ENCODE peak calls at places on chromosomes 3 and 15, in ten cellular contexts. One of them, this sample, is unnamed.

GRCh38 chr3:42071720-42072582 is 19.2 kb upstream of the TRAK1 start:
- DNase-seq in MM.1S: peak; percentile 85
- DNase-seq in mammary epithelial cell: peak; percentile 82
- DNase-seq in astrocyte: peak; percentile 73
- DNase-seq in fibroblast of lung: peak; percentile 80
- DNase-seq in H1: no peak
- DNase-seq in endothelial cell of umbilical vein: peak; percentile 98
- DNase-seq in HCT116: no peak
- DNase-seq in GM23248: peak; percentile 80
- DNase-seq in PC-3: peak; percentile 97
- DNase-seq in this sample: peak; percentile 44

GRCh38 chr3:107062310-107062709 is 314.9 kb upstream of the CCDC54 start:
- DNase-seq in MM.1S: no peak
- DNase-seq in mammary epithelial cell: no peak
- DNase-seq in astrocyte: no peak
- DNase-seq in fibroblast of lung: no peak
- DNase-seq in H1: no peak
- DNase-seq in endothelial cell of umbilical vein: no peak
- DNase-seq in HCT116: no peak
- DNase-seq in GM23248: no peak
- DNase-seq in PC-3: no peak
- DNase-seq in this sample: no peak

GRCh38 chr3:194736896-194737600 is 51.4 kb downstream of the FAM43A start:
- DNase-seq in MM.1S: no peak
- DNase-seq in mammary epithelial cell: no peak
- DNase-seq in astrocyte: no peak
- DNase-seq in fibroblast of lung: no peak
- DNase-seq in H1: no peak
- DNase-seq in endothelial cell of umbilical vein: no peak
- DNase-seq in HCT116: no peak
- DNase-seq in GM23248: no peak
- DNase-seq in PC-3: no peak
- DNase-seq in this sample: no peak

GRCh38 chr15:25894371-25894902 is 31.3 kb upstream of the ATP10A start:
- DNase-seq in MM.1S: no peak
- DNase-seq in mammary epithelial cell: no peak
- DNase-seq in astrocyte: no peak
- DNase-seq in fibroblast of lung: no peak
- DNase-seq in H1: no peak
- DNase-seq in endothelial cell of umbilical vein: no peak
- DNase-seq in HCT116: no peak
- DNase-seq in GM23248: peak; percentile 28
- DNase-seq in PC-3: peak; percentile 86
- DNase-seq in this sample: no peak

GRCh38 chr15:32747886-32748285 is 30.1 kb downstream of the GREM1 start:
- DNase-seq in MM.1S: no peak
- DNase-seq in mammary epithelial cell: no peak
- DNase-seq in astrocyte: peak; percentile 44
- DNase-seq in fibroblast of lung: peak; percentile 56
- DNase-seq in H1: no peak
- DNase-seq in endothelial cell of umbilical vein: no peak
- DNase-seq in HCT116: no peak
- DNase-seq in GM23248: peak; percentile 67
- DNase-seq in PC-3: no peak
- DNase-seq in this sample: no peak

GRCh38 chr3:131804565-131805133 is 230.2 kb downstream of the CPNE4 start:
- DNase-seq in MM.1S: no peak
- DNase-seq in mammary epithelial cell: no peak
- DNase-seq in astrocyte: no peak
- DNase-seq in fibroblast of lung: peak; percentile 4
- DNase-seq in H1: no peak
- DNase-seq in endothelial cell of umbilical vein: no peak
- DNase-seq in HCT116: no peak
- DNase-seq in GM23248: peak; percentile 3
- DNase-seq in PC-3: no peak
- DNase-seq in this sample: no peak

GRCh38 chr3:196237203-196237602 is 20.9 kb downstream of the SLC51A start:
- DNase-seq in MM.1S: no peak
- DNase-seq in mammary epithelial cell: no peak
- DNase-seq in astrocyte: no peak
- DNase-seq in fibroblast of lung: no peak
- DNase-seq in H1: no peak
- DNase-seq in endothelial cell of umbilical vein: no peak
- DNase-seq in HCT116: no peak
- DNase-seq in GM23248: no peak
- DNase-seq in PC-3: no peak
- DNase-seq in this sample: no peak

GRCh38 chr15:63243101-63243500 is 34.3 kb upstream of the APH1B start:
- DNase-seq in MM.1S: no peak
- DNase-seq in mammary epithelial cell: no peak
- DNase-seq in astrocyte: no peak
- DNase-seq in fibroblast of lung: no peak
- DNase-seq in H1: no peak
- DNase-seq in endothelial cell of umbilical vein: no peak
- DNase-seq in HCT116: no peak
- DNase-seq in GM23248: peak; percentile 88
- DNase-seq in PC-3: no peak
- DNase-seq in this sample: no peak

GRCh38 chr15:44289352-44289790 is 852 bp downstream of the GOLM2 start:
- DNase-seq in MM.1S: no peak
- DNase-seq in mammary epithelial cell: no peak
- DNase-seq in astrocyte: peak; percentile 13
- DNase-seq in fibroblast of lung: peak; percentile 16
- DNase-seq in H1: no peak
- DNase-seq in endothelial cell of umbilical vein: peak; percentile 37
- DNase-seq in HCT116: no peak
- DNase-seq in GM23248: peak; percentile 58
- DNase-seq in PC-3: peak; percentile 12
- DNase-seq in this sample: no peak

GRCh38 chr15:45550436-45550835 is 27.9 kb upstream of the SLC30A4 start:
- DNase-seq in MM.1S: no peak
- DNase-seq in mammary epithelial cell: peak; percentile 11
- DNase-seq in astrocyte: peak; percentile 22
- DNase-seq in fibroblast of lung: peak; percentile 29
- DNase-seq in H1: no peak
- DNase-seq in endothelial cell of umbilical vein: no peak
- DNase-seq in HCT116: no peak
- DNase-seq in GM23248: peak; percentile 71
- DNase-seq in PC-3: peak; percentile 63
- DNase-seq in this sample: no peak

GRCh38 chr3:147409143-147410121 is at the start of gene ZIC1:
- DNase-seq in MM.1S: no peak
- DNase-seq in mammary epithelial cell: no peak
- DNase-seq in astrocyte: peak; percentile 59
- DNase-seq in fibroblast of lung: peak; percentile 71
- DNase-seq in H1: no peak
- DNase-seq in endothelial cell of umbilical vein: no peak
- DNase-seq in HCT116: no peak
- DNase-seq in GM23248: peak; percentile 96
- DNase-seq in PC-3: no peak
- DNase-seq in this sample: peak; percentile 86

GRCh38 chr3:56022619-56023018 is 445.6 kb downstream of the ERC2 start:
- DNase-seq in MM.1S: no peak
- DNase-seq in mammary epithelial cell: no peak
- DNase-seq in astrocyte: no peak
- DNase-seq in fibroblast of lung: no peak
- DNase-seq in H1: no peak
- DNase-seq in endothelial cell of umbilical vein: no peak
- DNase-seq in HCT116: no peak
- DNase-seq in GM23248: no peak
- DNase-seq in PC-3: no peak
- DNase-seq in this sample: no peak

GRCh38 chr3:85567074-85567676 is 608.4 kb downstream of the CADM2 start:
- DNase-seq in MM.1S: peak; percentile 52
- DNase-seq in mammary epithelial cell: peak; percentile 14
- DNase-seq in astrocyte: no peak
- DNase-seq in fibroblast of lung: peak; percentile 36
- DNase-seq in H1: peak; percentile 74
- DNase-seq in endothelial cell of umbilical vein: peak; percentile 29
- DNase-seq in HCT116: no peak
- DNase-seq in GM23248: peak; percentile 61
- DNase-seq in PC-3: peak; percentile 71
- DNase-seq in this sample: peak; percentile 82

GRCh38 chr15:91316123-91316522 is 216.1 kb downstream of the SV2B start:
- DNase-seq in MM.1S: no peak
- DNase-seq in mammary epithelial cell: no peak
- DNase-seq in astrocyte: no peak
- DNase-seq in fibroblast of lung: no peak
- DNase-seq in H1: no peak
- DNase-seq in endothelial cell of umbilical vein: no peak
- DNase-seq in HCT116: no peak
- DNase-seq in GM23248: no peak
- DNase-seq in PC-3: no peak
- DNase-seq in this sample: no peak

GRCh38 chr15:91307561-91307960 is 207.5 kb downstream of the SV2B start:
- DNase-seq in MM.1S: no peak
- DNase-seq in mammary epithelial cell: no peak
- DNase-seq in astrocyte: no peak
- DNase-seq in fibroblast of lung: no peak
- DNase-seq in H1: no peak
- DNase-seq in endothelial cell of umbilical vein: no peak
- DNase-seq in HCT116: no peak
- DNase-seq in GM23248: no peak
- DNase-seq in PC-3: no peak
- DNase-seq in this sample: no peak

GRCh38 chr15:91308209-91308608 is 208.2 kb downstream of the SV2B start:
- DNase-seq in MM.1S: no peak
- DNase-seq in mammary epithelial cell: no peak
- DNase-seq in astrocyte: no peak
- DNase-seq in fibroblast of lung: no peak
- DNase-seq in H1: no peak
- DNase-seq in endothelial cell of umbilical vein: no peak
- DNase-seq in HCT116: no peak
- DNase-seq in GM23248: no peak
- DNase-seq in PC-3: no peak
- DNase-seq in this sample: no peak

GRCh38 chr15:91308855-91309254 is 208.8 kb downstream of the SV2B start:
- DNase-seq in MM.1S: no peak
- DNase-seq in mammary epithelial cell: no peak
- DNase-seq in astrocyte: no peak
- DNase-seq in fibroblast of lung: no peak
- DNase-seq in H1: no peak
- DNase-seq in endothelial cell of umbilical vein: no peak
- DNase-seq in HCT116: no peak
- DNase-seq in GM23248: no peak
- DNase-seq in PC-3: no peak
- DNase-seq in this sample: no peak

GRCh38 chr15:91311986-91312385 is 211.9 kb downstream of the SV2B start:
- DNase-seq in MM.1S: no peak
- DNase-seq in mammary epithelial cell: no peak
- DNase-seq in astrocyte: no peak
- DNase-seq in fibroblast of lung: no peak
- DNase-seq in H1: no peak
- DNase-seq in endothelial cell of umbilical vein: no peak
- DNase-seq in HCT116: no peak
- DNase-seq in GM23248: no peak
- DNase-seq in PC-3: no peak
- DNase-seq in this sample: no peak
- H3K9ac ChIP-seq in MM.1S: no peak overlapping the region
- H3K9ac ChIP-seq in mammary epithelial cell: no peak overlapping the region
- H3K9ac ChIP-seq in astrocyte: no peak overlapping the region
- H3K9ac ChIP-seq in fibroblast of lung: no peak overlapping the region
- H3K9ac ChIP-seq in H1: no peak overlapping the region
- H3K9ac ChIP-seq in endothelial cell of umbilical vein: no peak overlapping the region
- H3K9ac ChIP-seq in HCT116: no peak overlapping the region
- H3K9ac ChIP-seq in GM23248: no peak overlapping the region
- H3K9ac ChIP-seq in PC-3: no peak overlapping the region
- H3K9ac ChIP-seq in this sample: no peak overlapping the region

DNA sequence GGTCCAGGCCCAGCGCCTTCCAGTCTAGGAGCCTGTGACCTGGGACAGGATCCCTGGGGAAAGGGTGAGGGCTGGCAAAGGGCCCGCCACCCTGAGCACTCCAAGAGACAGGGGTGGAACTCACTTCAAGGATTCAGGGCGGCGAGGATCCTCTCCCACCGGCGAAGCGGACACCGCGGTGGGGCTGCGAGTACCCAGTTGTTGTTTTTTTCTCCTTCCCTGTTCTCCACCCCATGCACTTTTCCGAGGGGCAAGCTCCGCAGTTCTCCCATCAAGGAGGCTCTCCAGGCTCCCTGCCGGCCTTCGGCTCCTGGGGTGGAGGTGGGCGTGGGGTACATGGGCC is 387 bp upstream of the PAQR5 start:
- DNase-seq in MM.1S: no peak
- DNase-seq in mammary epithelial cell: no peak
- DNase-seq in astrocyte: no peak
- DNase-seq in fibroblast of lung: no peak
- DNase-seq in H1: no peak
- DNase-seq in endothelial cell of umbilical vein: no peak
- DNase-seq in HCT116: no peak
- DNase-seq in GM23248: no peak
- DNase-seq in PC-3: no peak
- DNase-seq in this sample: no peak
- TF ChIP-seq EZH2 in MM.1S: no peak
- TF ChIP-seq EZH2 in mammary epithelial cell: no peak
- TF ChIP-seq EZH2 in astrocyte: no peak
- TF ChIP-seq EZH2 in fibroblast of lung: no peak
- TF ChIP-seq EZH2 in H1: peak; percentile 18
- TF ChIP-seq EZH2 in endothelial cell of umbilical vein: no peak
- TF ChIP-seq EZH2 in HCT116: no peak
- TF ChIP-seq EZH2 in GM23248: no peak
- TF ChIP-seq EZH2 in PC-3: no peak
- TF ChIP-seq EZH2 in this sample: no peak

GRCh38 chr3:180926526-180926925 is 14.1 kb downstream of the FXR1 start:
- DNase-seq in MM.1S: no peak
- DNase-seq in mammary epithelial cell: no peak
- DNase-seq in astrocyte: no peak
- DNase-seq in fibroblast of lung: no peak
- DNase-seq in H1: no peak
- DNase-seq in endothelial cell of umbilical vein: no peak
- DNase-seq in HCT116: no peak
- DNase-seq in GM23248: peak; percentile 20
- DNase-seq in PC-3: no peak
- DNase-seq in this sample: no peak
- H3K9ac ChIP-seq in MM.1S: no peak overlapping the region
- H3K9ac ChIP-seq in mammary epithelial cell: no peak overlapping the region
- H3K9ac ChIP-seq in astrocyte: no peak overlapping the region
- H3K9ac ChIP-seq in fibroblast of lung: no peak overlapping the region
- H3K9ac ChIP-seq in H1: no peak overlapping the region
- H3K9ac ChIP-seq in endothelial cell of umbilical vein: no peak overlapping the region
- H3K9ac ChIP-seq in HCT116: no peak overlapping the region
- H3K9ac ChIP-seq in GM23248: peak overlapping the region; percentile 13
- H3K9ac ChIP-seq in PC-3: no peak overlapping the region
- H3K9ac ChIP-seq in this sample: no peak overlapping the region

DNA sequence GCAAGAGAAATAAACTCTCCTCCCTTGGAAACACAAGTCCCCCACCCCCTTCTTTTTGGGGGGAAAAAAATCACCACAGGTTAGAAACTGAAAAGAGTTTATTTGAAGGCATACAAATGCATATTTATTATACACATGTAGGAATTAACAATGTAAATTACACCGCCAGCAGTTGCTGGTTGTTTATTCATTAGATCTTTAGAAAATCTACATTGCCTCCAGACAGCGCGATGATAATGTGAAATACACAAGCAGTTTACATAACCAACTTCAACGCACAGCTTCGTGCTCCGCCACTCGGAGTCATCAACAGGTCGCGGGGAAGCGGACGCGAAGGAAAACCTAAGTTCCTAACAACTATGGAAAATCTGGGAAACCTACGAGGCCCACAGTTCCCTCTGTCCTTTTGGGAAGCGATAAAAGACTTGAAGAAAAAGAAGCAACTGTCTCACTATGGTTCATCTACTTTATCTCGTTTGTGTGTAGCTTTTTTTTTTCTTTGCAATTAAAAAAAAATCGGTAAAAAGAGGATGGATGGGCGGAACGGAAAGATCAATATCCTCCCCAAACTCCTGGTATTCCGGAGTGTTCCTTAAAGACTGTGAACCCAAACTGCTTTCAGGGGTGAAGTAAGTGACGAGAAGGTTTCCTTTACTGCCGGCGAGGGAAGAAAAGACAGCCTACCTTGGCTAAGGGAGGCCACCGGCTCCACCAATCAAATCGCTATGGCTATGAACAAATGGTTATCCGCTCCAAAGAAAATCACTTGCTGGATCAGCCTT is 8.4 kb upstream of the FOXB1 start:
- DNase-seq in MM.1S: no peak
- DNase-seq in mammary epithelial cell: no peak
- DNase-seq in astrocyte: no peak
- DNase-seq in fibroblast of lung: no peak
- DNase-seq in H1: peak; percentile 55
- DNase-seq in endothelial cell of umbilical vein: no peak
- DNase-seq in HCT116: no peak
- DNase-seq in GM23248: no peak
- DNase-seq in PC-3: no peak
- DNase-seq in this sample: peak; percentile 50
- TF ChIP-seq EZH2 in MM.1S: no peak
- TF ChIP-seq EZH2 in mammary epithelial cell: peak; percentile 75
- TF ChIP-seq EZH2 in astrocyte: no peak
- TF ChIP-seq EZH2 in fibroblast of lung: peak; percentile 79
- TF ChIP-seq EZH2 in H1: no peak
- TF ChIP-seq EZH2 in endothelial cell of umbilical vein: peak; percentile 59
- TF ChIP-seq EZH2 in HCT116: no peak
- TF ChIP-seq EZH2 in GM23248: peak; percentile 80
- TF ChIP-seq EZH2 in PC-3: no peak
- TF ChIP-seq EZH2 in this sample: no peak

This sample was measured in neural progenitor cell.